ENCODE peak calls at places on chromosomes 4 and X, in ten cellular contexts. A is heart left ventricle, H is foreskin melanocyte, I is thoracic aorta, U is HS-27A, G is breast epithelium, J is neural progenitor cell, S is LoVo, T is tibial nerve, N is Calu3. V is an unnamed sample.

GRCh38 chr4:52661966-52662705 is 3.0 kb upstream of the USP46 start:
- DNase-seq in A (no peak), H (no peak), I (no peak), U (no peak), G (no peak), J (no peak), S (no peak), T (no peak), N (no peak), V (no peak)

GRCh38 chr4:36551697-36552214 is 270.3 kb downstream of the DTHD1 start:
- DNase-seq in A (no peak), H (no peak), I (no peak), U (no peak), G (no peak), J (no peak), S (no peak), T (no peak), N (no peak), V (no peak)

GRCh38 chr4:24765331-24765990 is 29.9 kb upstream of the SOD3 start:
- DNase-seq in A (no peak), H (no peak), I (no peak), U (no peak), G (no peak), J (no peak), S (no peak), T (no peak), N (no peak), V (no peak)

GRCh38 chrX:57573754-57574153 is 18.1 kb upstream of the ZXDB start:
- DNase-seq in A (no peak), H (no peak), I (no peak), U (no peak), G (no peak), J (peak), S (no peak), T (no peak), N (peak), V (no peak)

GRCh38 chr4:185108669-185109068 is 34.4 kb upstream of the SLC25A4 start:
- DNase-seq in A (no peak), H (no peak), I (no peak), U (no peak), G (no peak), J (no peak), S (peak), T (no peak), N (peak), V (no peak)

GRCh38 chr4:141896687-141897086 is 260.3 kb downstream of the IL15 start:
- DNase-seq in A (no peak), H (no peak), I (no peak), U (no peak), G (no peak), J (no peak), S (no peak), T (no peak), N (no peak), V (no peak)

GRCh38 chr4:81492596-81492995 is 20.9 kb upstream of the RASGEF1B start:
- DNase-seq in A (no peak), H (no peak), I (no peak), U (no peak), G (no peak), J (no peak), S (no peak), T (no peak), N (no peak), V (no peak)

GRCh38 chr4:98996056-98996941 is 778 bp downstream of the METAP1 start:
- DNase-seq in A (no peak), H (peak), I (no peak), U (no peak), G (no peak), J (peak), S (peak), T (no peak), N (peak), V (no peak)

GRCh38 chr4:186733778-186734177 is 10.1 kb upstream of the FAT1 start:
- DNase-seq in A (no peak), H (no peak), I (no peak), U (no peak), G (no peak), J (no peak), S (no peak), T (no peak), N (no peak), V (no peak)

GRCh38 chr4:113116414-113117345 is 67.2 kb downstream of the ANK2 start:
- DNase-seq in A (no peak), H (no peak), I (no peak), U (no peak), G (no peak), J (peak), S (no peak), T (no peak), N (peak), V (no peak)

GRCh38 chr4:15162046-15162445 is 159.8 kb downstream of the CPEB2 start:
- DNase-seq in A (no peak), H (no peak), I (no peak), U (no peak), G (no peak), J (peak), S (no peak), T (no peak), N (no peak), V (no peak)

GRCh38 chr4:38311495-38311894 is 351.3 kb downstream of the PTTG2 start:
- DNase-seq in A (no peak), H (no peak), I (no peak), U (no peak), G (no peak), J (no peak), S (no peak), T (no peak), N (no peak), V (no peak)

GRCh38 chrX:41600266-41600665 is 88.5 kb upstream of the GPR34 start:
- DNase-seq in A (no peak), H (peak), I (no peak), U (peak), G (no peak), J (peak), S (no peak), T (no peak), N (no peak), V (no peak)

GRCh38 chrX:100829730-100830129 is 9.5 kb downstream of the CSTF2 start:
- DNase-seq in A (no peak), H (no peak), I (no peak), U (no peak), G (no peak), J (no peak), S (no peak), T (no peak), N (no peak), V (no peak)

GRCh38 chr4:168449740-168450442 is 30.4 kb downstream of the DDX60L start:
- DNase-seq in A (no peak), H (peak), I (no peak), U (no peak), G (no peak), J (no peak), S (no peak), T (no peak), N (no peak), V (peak)

GRCh38 chr4:10984815-10985214 is 300.2 kb upstream of the CLNK start:
- DNase-seq in A (no peak), H (no peak), I (no peak), U (no peak), G (no peak), J (no peak), S (no peak), T (no peak), N (no peak), V (no peak)

GRCh38 chr4:2817701-2818350 is 24.9 kb downstream of the SH3BP2 start:
- DNase-seq in A (no peak), H (no peak), I (no peak), U (no peak), G (no peak), J (peak), S (peak), T (no peak), N (peak), V (peak)

GRCh38 chr4:80093563-80093962 is 20.5 kb upstream of the ANTXR2 start:
- DNase-seq in A (no peak), H (no peak), I (no peak), U (no peak), G (no peak), J (no peak), S (no peak), T (no peak), N (no peak), V (no peak)

GRCh38 chrX:39519213-39519544 is 578.6 kb downstream of the BCOR start:
- DNase-seq in A (peak), H (no peak), I (no peak), U (no peak), G (no peak), J (no peak), S (no peak), T (no peak), N (no peak), V (no peak)

GRCh38 chr4:98682719-98683118 is 24.3 kb upstream of the TSPAN5 start:
- DNase-seq in A (no peak), H (no peak), I (no peak), U (no peak), G (no peak), J (no peak), S (no peak), T (no peak), N (no peak), V (peak)

GRCh38 chrX:130170752-130171445 is 863 bp upstream of the RAB33A start:
- DNase-seq in A (peak), H (peak), I (no peak), U (no peak), G (no peak), J (peak), S (no peak), T (no peak), N (peak), V (peak)

GRCh38 chr4:145566767-145567166 is 52.4 kb upstream of the MMAA start:
- DNase-seq in A (no peak), H (no peak), I (no peak), U (no peak), G (no peak), J (no peak), S (no peak), T (no peak), N (no peak), V (no peak)